ENCODE peak calls at places on chromosome 18, in ten cellular contexts. One of them, this sample, is unnamed.
A peak's percentile ranks its signal among the peaks of the same experiment; 100 is the strongest.

GRCh38 chr18:39770399-39770798 is 2184.6 kb upstream of the PIK3C3 start:
- DNase-seq in cardiac fibroblast: no peak
- DNase-seq in suprapubic skin: no peak
- DNase-seq in prostate gland: no peak
- DNase-seq in endothelial cell: no peak
- DNase-seq in MCF 10A: no peak
- DNase-seq in A549: no peak
- DNase-seq in mucosa of descending colon: no peak
- DNase-seq in CD4-positive, alpha-beta T cell: no peak
- DNase-seq in OCI-LY7: no peak
- DNase-seq in this sample: no peak

GRCh38 chr18:63197246-63197791 is 122.2 kb downstream of the BCL2 start:
- DNase-seq in suprapubic skin: no peak
- DNase-seq in OCI-LY7: peak; percentile 7
- DNase-seq in CD4-positive, alpha-beta T cell: no peak
- DNase-seq in prostate gland: no peak
- DNase-seq in cardiac fibroblast: no peak
- DNase-seq in MCF 10A: no peak
- DNase-seq in mucosa of descending colon: no peak
- DNase-seq in endothelial cell: no peak
- DNase-seq in A549: no peak
- DNase-seq in this sample: no peak

GRCh38 chr18:57885931-57886330 is 82.8 kb upstream of the ATP8B1 start:
- DNase-seq in prostate gland: no peak
- DNase-seq in endothelial cell: no peak
- DNase-seq in CD4-positive, alpha-beta T cell: no peak
- DNase-seq in cardiac fibroblast: peak; percentile 47
- DNase-seq in mucosa of descending colon: no peak
- DNase-seq in A549: no peak
- DNase-seq in MCF 10A: peak; percentile 67
- DNase-seq in OCI-LY7: no peak
- DNase-seq in suprapubic skin: no peak
- DNase-seq in this sample: no peak

GRCh38 chr18:50870138-50870845 is 8.6 kb upstream of the ME2 start:
- DNase-seq in mucosa of descending colon: no peak
- DNase-seq in suprapubic skin: no peak
- DNase-seq in cardiac fibroblast: peak; percentile 87
- DNase-seq in A549: no peak
- DNase-seq in OCI-LY7: no peak
- DNase-seq in prostate gland: peak; percentile 63
- DNase-seq in CD4-positive, alpha-beta T cell: no peak
- DNase-seq in MCF 10A: peak; percentile 96
- DNase-seq in endothelial cell: no peak
- DNase-seq in this sample: no peak

GRCh38 chr18:231563-231962 is 36.3 kb downstream of the THOC1 start:
- DNase-seq in CD4-positive, alpha-beta T cell: no peak
- DNase-seq in cardiac fibroblast: no peak
- DNase-seq in suprapubic skin: no peak
- DNase-seq in MCF 10A: no peak
- DNase-seq in OCI-LY7: no peak
- DNase-seq in endothelial cell: no peak
- DNase-seq in A549: no peak
- DNase-seq in prostate gland: no peak
- DNase-seq in mucosa of descending colon: no peak
- DNase-seq in this sample: no peak

GRCh38 chr18:78085241-78086185 is 835.9 kb downstream of the GALR1 start:
- DNase-seq in endothelial cell: no peak
- DNase-seq in suprapubic skin: no peak
- DNase-seq in cardiac fibroblast: no peak
- DNase-seq in A549: no peak
- DNase-seq in CD4-positive, alpha-beta T cell: no peak
- DNase-seq in OCI-LY7: no peak
- DNase-seq in mucosa of descending colon: no peak
- DNase-seq in prostate gland: no peak
- DNase-seq in MCF 10A: no peak
- DNase-seq in this sample: no peak

GRCh38 chr18:14746897-14747296 is 1.1 kb upstream of the ANKRD30B start:
- DNase-seq in CD4-positive, alpha-beta T cell: no peak
- DNase-seq in cardiac fibroblast: no peak
- DNase-seq in prostate gland: no peak
- DNase-seq in OCI-LY7: no peak
- DNase-seq in suprapubic skin: no peak
- DNase-seq in MCF 10A: no peak
- DNase-seq in A549: no peak
- DNase-seq in mucosa of descending colon: no peak
- DNase-seq in endothelial cell: no peak
- DNase-seq in this sample: no peak

GRCh38 chr18:71105078-71105819 is 816.4 kb downstream of the SOCS6 start:
- DNase-seq in CD4-positive, alpha-beta T cell: no peak
- DNase-seq in suprapubic skin: no peak
- DNase-seq in OCI-LY7: no peak
- DNase-seq in cardiac fibroblast: peak; percentile 86
- DNase-seq in MCF 10A: peak; percentile 6
- DNase-seq in mucosa of descending colon: no peak
- DNase-seq in prostate gland: no peak
- DNase-seq in A549: no peak
- DNase-seq in endothelial cell: no peak
- DNase-seq in this sample: no peak

GRCh38 chr18:45107425-45107824 is 426.7 kb downstream of the SETBP1 start:
- DNase-seq in A549: no peak
- DNase-seq in mucosa of descending colon: no peak
- DNase-seq in CD4-positive, alpha-beta T cell: no peak
- DNase-seq in MCF 10A: peak; percentile 33
- DNase-seq in OCI-LY7: no peak
- DNase-seq in cardiac fibroblast: peak; percentile 81
- DNase-seq in suprapubic skin: no peak
- DNase-seq in endothelial cell: no peak
- DNase-seq in prostate gland: no peak
- DNase-seq in this sample: no peak

GRCh38 chr18:67525328-67526110 is 9.0 kb upstream of the DSEL start:
- DNase-seq in cardiac fibroblast: peak; percentile 99
- DNase-seq in MCF 10A: peak; percentile 97
- DNase-seq in mucosa of descending colon: no peak
- DNase-seq in OCI-LY7: no peak
- DNase-seq in endothelial cell: no peak
- DNase-seq in suprapubic skin: peak; percentile 66
- DNase-seq in prostate gland: peak; percentile 55
- DNase-seq in A549: peak; percentile 14
- DNase-seq in CD4-positive, alpha-beta T cell: no peak
- DNase-seq in this sample: no peak

GRCh38 chr18:10143601-10144000 is 229.8 kb downstream of the VAPA start:
- DNase-seq in A549: no peak
- DNase-seq in endothelial cell: no peak
- DNase-seq in prostate gland: no peak
- DNase-seq in cardiac fibroblast: no peak
- DNase-seq in mucosa of descending colon: no peak
- DNase-seq in CD4-positive, alpha-beta T cell: no peak
- DNase-seq in MCF 10A: no peak
- DNase-seq in suprapubic skin: no peak
- DNase-seq in OCI-LY7: no peak
- DNase-seq in this sample: no peak

GRCh38 chr18:80227472-80227871 is 19.8 kb downstream of the PARD6G start:
- DNase-seq in mucosa of descending colon: no peak
- DNase-seq in suprapubic skin: no peak
- DNase-seq in endothelial cell: no peak
- DNase-seq in OCI-LY7: no peak
- DNase-seq in prostate gland: no peak
- DNase-seq in MCF 10A: no peak
- DNase-seq in A549: no peak
- DNase-seq in cardiac fibroblast: no peak
- DNase-seq in CD4-positive, alpha-beta T cell: no peak
- DNase-seq in this sample: no peak

GRCh38 chr18:12086249-12086648 is 7.4 kb upstream of the ANKRD62 start:
- DNase-seq in OCI-LY7: no peak
- DNase-seq in A549: no peak
- DNase-seq in mucosa of descending colon: peak; percentile 91
- DNase-seq in suprapubic skin: no peak
- DNase-seq in CD4-positive, alpha-beta T cell: no peak
- DNase-seq in prostate gland: no peak
- DNase-seq in MCF 10A: peak; percentile 79
- DNase-seq in cardiac fibroblast: no peak
- DNase-seq in endothelial cell: no peak
- DNase-seq in this sample: no peak

GRCh38 chr18:47087676-47088075 is 52.3 kb upstream of the ELOA2 start:
- DNase-seq in cardiac fibroblast: no peak
- DNase-seq in A549: no peak
- DNase-seq in mucosa of descending colon: no peak
- DNase-seq in MCF 10A: no peak
- DNase-seq in CD4-positive, alpha-beta T cell: no peak
- DNase-seq in prostate gland: no peak
- DNase-seq in endothelial cell: no peak
- DNase-seq in OCI-LY7: no peak
- DNase-seq in suprapubic skin: no peak
- DNase-seq in this sample: no peak
- TF ChIP-seq CTCF in cardiac fibroblast: no peak
- TF ChIP-seq CTCF in A549: no peak
- TF ChIP-seq CTCF in mucosa of descending colon: no peak
- TF ChIP-seq CTCF in MCF 10A: no peak
- TF ChIP-seq CTCF in CD4-positive, alpha-beta T cell: no peak
- TF ChIP-seq CTCF in prostate gland: no peak
- TF ChIP-seq CTCF in endothelial cell: no peak
- TF ChIP-seq CTCF in OCI-LY7: no peak
- TF ChIP-seq CTCF in suprapubic skin: no peak
- TF ChIP-seq CTCF in this sample: no peak

DNA sequence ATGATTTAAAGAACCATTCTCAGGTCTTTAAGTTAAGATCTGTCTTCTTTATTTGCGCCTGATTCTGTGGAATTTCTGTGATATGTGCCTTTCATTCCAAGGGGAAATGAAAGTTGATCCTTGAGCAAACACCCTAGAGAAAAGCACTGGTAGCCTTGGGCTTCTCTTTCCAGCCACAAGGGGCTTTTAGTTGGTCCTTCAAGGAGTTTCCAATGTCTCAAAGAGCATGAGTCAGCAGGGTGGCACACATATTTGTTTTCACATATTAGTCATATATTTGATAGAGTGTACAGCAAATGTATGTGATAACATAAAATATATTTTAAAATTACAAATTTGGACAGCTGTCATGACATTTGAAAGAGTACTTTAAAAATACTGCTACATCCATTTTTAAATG is 339.5 kb downstream of the TXNL1 start:
- DNase-seq in CD4-positive, alpha-beta T cell: no peak
- DNase-seq in MCF 10A: peak; percentile 72
- DNase-seq in suprapubic skin: no peak
- DNase-seq in OCI-LY7: no peak
- DNase-seq in endothelial cell: no peak
- DNase-seq in cardiac fibroblast: peak; percentile 70
- DNase-seq in mucosa of descending colon: no peak
- DNase-seq in A549: peak; percentile 43
- DNase-seq in prostate gland: no peak
- DNase-seq in this sample: no peak
- TF ChIP-seq CTCF in CD4-positive, alpha-beta T cell: no peak
- TF ChIP-seq CTCF in MCF 10A: no peak
- TF ChIP-seq CTCF in suprapubic skin: no peak
- TF ChIP-seq CTCF in OCI-LY7: no peak
- TF ChIP-seq CTCF in endothelial cell: no peak
- TF ChIP-seq CTCF in cardiac fibroblast: peak; percentile 48
- TF ChIP-seq CTCF in mucosa of descending colon: no peak
- TF ChIP-seq CTCF in A549: peak; percentile 16
- TF ChIP-seq CTCF in prostate gland: no peak
- TF ChIP-seq CTCF in this sample: no peak

GRCh38 chr18:48887294-48887904 is 63.4 kb downstream of the SMAD7 start:
- DNase-seq in suprapubic skin: no peak
- DNase-seq in mucosa of descending colon: no peak
- DNase-seq in cardiac fibroblast: no peak
- DNase-seq in CD4-positive, alpha-beta T cell: no peak
- DNase-seq in prostate gland: no peak
- DNase-seq in OCI-LY7: no peak
- DNase-seq in A549: no peak
- DNase-seq in MCF 10A: no peak
- DNase-seq in endothelial cell: no peak
- DNase-seq in this sample: peak; percentile 23

GRCh38 chr18:48889115-48889941 is 61.4 kb downstream of the SMAD7 start:
- DNase-seq in A549: no peak
- DNase-seq in CD4-positive, alpha-beta T cell: no peak
- DNase-seq in prostate gland: no peak
- DNase-seq in mucosa of descending colon: peak; percentile 53
- DNase-seq in suprapubic skin: no peak
- DNase-seq in endothelial cell: no peak
- DNase-seq in MCF 10A: no peak
- DNase-seq in cardiac fibroblast: no peak
- DNase-seq in OCI-LY7: no peak
- DNase-seq in this sample: peak; percentile 41

GRCh38 chr18:48888681-48889080 is 62.1 kb downstream of the SMAD7 start:
- DNase-seq in CD4-positive, alpha-beta T cell: no peak
- DNase-seq in prostate gland: no peak
- DNase-seq in mucosa of descending colon: no peak
- DNase-seq in suprapubic skin: no peak
- DNase-seq in endothelial cell: no peak
- DNase-seq in cardiac fibroblast: no peak
- DNase-seq in MCF 10A: no peak
- DNase-seq in OCI-LY7: no peak
- DNase-seq in A549: no peak
- DNase-seq in this sample: no peak

GRCh38 chr18:48886520-48887293 is 64.1 kb downstream of the SMAD7 start:
- DNase-seq in A549: no peak
- DNase-seq in mucosa of descending colon: no peak
- DNase-seq in endothelial cell: no peak
- DNase-seq in prostate gland: no peak
- DNase-seq in OCI-LY7: no peak
- DNase-seq in suprapubic skin: no peak
- DNase-seq in cardiac fibroblast: no peak
- DNase-seq in MCF 10A: no peak
- DNase-seq in CD4-positive, alpha-beta T cell: no peak
- DNase-seq in this sample: peak; percentile 15

DNA sequence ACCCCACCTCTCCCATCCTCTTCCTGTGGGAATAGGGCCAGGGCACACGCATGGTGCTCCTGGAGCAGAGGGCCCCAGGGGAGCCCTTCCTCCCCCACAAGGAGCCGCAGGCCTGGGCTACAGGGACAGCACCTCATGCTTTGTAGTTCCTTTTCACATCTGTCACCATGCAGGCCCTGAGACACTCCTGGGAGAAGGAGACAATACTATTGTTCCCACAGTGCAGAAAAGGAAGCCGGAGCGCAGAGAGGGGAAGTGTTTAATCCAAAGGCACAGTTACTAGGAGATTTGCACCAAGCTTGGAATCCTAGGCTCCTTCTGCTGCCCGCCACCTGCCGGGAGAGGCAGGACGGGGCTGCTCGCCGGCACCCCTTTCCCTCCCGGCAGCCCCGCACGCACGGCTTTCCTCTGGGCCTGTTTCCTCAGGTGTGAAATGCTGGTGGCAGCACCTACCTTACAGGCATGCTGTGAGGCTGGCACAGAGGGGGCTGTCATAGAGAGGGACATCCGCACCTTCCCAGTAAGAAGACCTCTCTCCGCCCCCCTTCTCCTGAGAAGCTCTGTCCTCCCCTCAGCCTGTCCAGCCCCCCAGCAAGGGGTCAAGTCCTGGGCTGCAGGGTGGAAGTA is 62.7 kb downstream of the SMAD7 start:
- DNase-seq in A549: no peak
- DNase-seq in suprapubic skin: no peak
- DNase-seq in endothelial cell: peak; percentile 28
- DNase-seq in OCI-LY7: no peak
- DNase-seq in mucosa of descending colon: no peak
- DNase-seq in cardiac fibroblast: no peak
- DNase-seq in CD4-positive, alpha-beta T cell: no peak
- DNase-seq in prostate gland: no peak
- DNase-seq in MCF 10A: no peak
- DNase-seq in this sample: peak; percentile 26
- TF ChIP-seq CTCF in A549: no peak
- TF ChIP-seq CTCF in suprapubic skin: no peak
- TF ChIP-seq CTCF in endothelial cell: no peak
- TF ChIP-seq CTCF in OCI-LY7: no peak
- TF ChIP-seq CTCF in mucosa of descending colon: no peak
- TF ChIP-seq CTCF in cardiac fibroblast: no peak
- TF ChIP-seq CTCF in CD4-positive, alpha-beta T cell: no peak
- TF ChIP-seq CTCF in prostate gland: no peak
- TF ChIP-seq CTCF in MCF 10A: no peak
- TF ChIP-seq CTCF in this sample: no peak

GRCh38 chr18:74082476-74083070 is 65.1 kb downstream of the FBXO15 start:
- DNase-seq in prostate gland: no peak
- DNase-seq in OCI-LY7: peak; percentile 77
- DNase-seq in mucosa of descending colon: peak; percentile 77
- DNase-seq in CD4-positive, alpha-beta T cell: peak; percentile 57
- DNase-seq in endothelial cell: peak; percentile 68
- DNase-seq in A549: peak; percentile 60
- DNase-seq in suprapubic skin: no peak
- DNase-seq in cardiac fibroblast: peak; percentile 10
- DNase-seq in MCF 10A: peak; percentile 57
- DNase-seq in this sample: no peak
- TF ChIP-seq CTCF in prostate gland: no peak
- TF ChIP-seq CTCF in OCI-LY7: peak; percentile 63
- TF ChIP-seq CTCF in mucosa of descending colon: peak; percentile 17
- TF ChIP-seq CTCF in CD4-positive, alpha-beta T cell: peak; percentile 60
- TF ChIP-seq CTCF in endothelial cell: no peak
- TF ChIP-seq CTCF in A549: peak; percentile 39
- TF ChIP-seq CTCF in suprapubic skin: no peak
- TF ChIP-seq CTCF in cardiac fibroblast: peak; percentile 30
- TF ChIP-seq CTCF in MCF 10A: peak; percentile 37
- TF ChIP-seq CTCF in this sample: no peak